ENCODE peak calls at places on chromosomes 11 and 22, in ten cellular contexts. V is mesendoderm, A is PC-9, H is IMR-90, R is astrocyte, O is fibroblast of lung, Y is hepatocyte, E is neuronal stem cell, L is A549, P is endothelial cell of umbilical vein. X is an unnamed sample.

GRCh38 chr11:59138643-59139042 is 4.0 kb upstream of the FAM111A start:
- DNase-seq in H (no peak), L (no peak), V (no peak), E (no peak), Y (no peak), O (no peak), A (no peak), P (peak), R (no peak), X (no peak)

GRCh38 chr11:86574493-86575207 is 97.8 kb downstream of the ME3 start:
- DNase-seq in A (no peak), O (no peak), P (peak), Y (no peak), H (no peak), L (no peak), V (no peak), E (no peak), R (peak), X (no peak)

GRCh38 chr22:43305806-43306205 is 37.4 kb downstream of the SCUBE1 start:
- DNase-seq in O (no peak), E (no peak), Y (no peak), L (no peak), V (no peak), A (no peak), P (no peak), R (no peak), H (no peak), X (no peak)

GRCh38 chr11:3920148-3920852 is 64.8 kb downstream of the STIM1 start:
- DNase-seq in H (peak), E (no peak), A (peak), V (no peak), L (peak), R (peak), O (peak), Y (no peak), P (no peak), X (peak)

GRCh38 chr11:15186146-15186545 is 71.4 kb downstream of the INSC start:
- DNase-seq in L (no peak), Y (no peak), A (no peak), H (no peak), E (no peak), P (no peak), V (no peak), R (no peak), O (peak), X (no peak)

GRCh38 chr11:71284525-71285092 is 32.2 kb upstream of the SHANK2 start:
- DNase-seq in L (no peak), V (no peak), P (no peak), E (no peak), R (no peak), Y (peak), A (peak), H (no peak), O (no peak), X (no peak)

GRCh38 chr11:83734120-83734519 is 448.0 kb upstream of the CCDC90B start:
- DNase-seq in A (no peak), Y (no peak), E (no peak), O (no peak), R (no peak), L (no peak), P (no peak), V (no peak), H (no peak), X (no peak)

GRCh38 chr11:1071571-1072115 is 3.0 kb upstream of the MUC2 start:
- DNase-seq in P (no peak), Y (no peak), H (no peak), L (no peak), R (no peak), A (no peak), E (no peak), O (no peak), V (no peak), X (no peak)

GRCh38 chr11:76189682-76190081 is 16.6 kb downstream of the WNT11 start:
- DNase-seq in E (no peak), R (no peak), Y (no peak), L (no peak), V (no peak), A (no peak), H (no peak), P (no peak), O (no peak), X (no peak)
- H3K4me2 ChIP-seq in E (no peak), R (no peak), Y (no peak), L (no peak), V (no peak), A (no peak), H (no peak), P (no peak), O (no peak), X (no peak)

DNA sequence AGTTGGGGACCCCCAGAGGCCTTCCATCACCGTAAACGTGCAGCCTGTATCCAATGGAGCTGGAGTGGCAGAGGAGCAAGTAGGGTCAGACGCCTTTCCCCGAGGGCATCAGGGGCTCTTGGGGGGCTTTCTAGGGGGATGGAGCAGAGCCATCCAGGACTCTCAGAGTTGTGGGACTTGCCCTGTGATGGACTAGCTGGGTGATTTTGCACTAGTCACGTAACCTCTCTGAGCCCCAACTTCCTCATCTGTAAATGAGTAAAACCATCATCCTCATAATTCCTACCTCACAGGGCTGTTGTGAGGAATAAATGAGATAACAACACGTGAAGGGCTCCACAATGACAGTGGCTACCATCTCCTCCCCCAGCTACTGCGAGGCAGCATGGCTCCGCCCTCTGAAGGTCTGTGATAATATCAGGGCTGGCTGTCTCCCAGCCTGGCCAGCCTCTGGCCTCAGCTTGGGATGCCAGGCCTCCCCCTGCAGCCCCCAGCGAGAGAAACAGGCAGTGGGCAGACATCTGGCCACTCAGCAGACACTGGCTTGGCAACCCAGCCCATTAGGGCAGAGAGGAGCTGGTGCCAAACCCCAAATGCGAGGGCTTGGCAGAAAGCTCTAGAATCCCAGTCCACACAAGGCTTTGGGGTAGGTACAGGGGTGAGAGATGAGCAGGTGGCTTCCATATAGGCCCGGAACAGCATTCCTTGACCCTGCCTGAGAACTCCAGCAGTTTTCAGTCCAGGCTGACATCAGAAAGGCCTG is 6.7 kb downstream of the USP2 start:
- DNase-seq in L (no peak), O (no peak), P (no peak), H (no peak), R (no peak), E (no peak), A (no peak), Y (no peak), V (peak), X (no peak)
- H3K4me2 ChIP-seq in L (no peak), O (peak), P (no peak), H (no peak), R (peak), E (no peak), A (no peak), Y (no peak), V (no peak), X (no peak)

DNA sequence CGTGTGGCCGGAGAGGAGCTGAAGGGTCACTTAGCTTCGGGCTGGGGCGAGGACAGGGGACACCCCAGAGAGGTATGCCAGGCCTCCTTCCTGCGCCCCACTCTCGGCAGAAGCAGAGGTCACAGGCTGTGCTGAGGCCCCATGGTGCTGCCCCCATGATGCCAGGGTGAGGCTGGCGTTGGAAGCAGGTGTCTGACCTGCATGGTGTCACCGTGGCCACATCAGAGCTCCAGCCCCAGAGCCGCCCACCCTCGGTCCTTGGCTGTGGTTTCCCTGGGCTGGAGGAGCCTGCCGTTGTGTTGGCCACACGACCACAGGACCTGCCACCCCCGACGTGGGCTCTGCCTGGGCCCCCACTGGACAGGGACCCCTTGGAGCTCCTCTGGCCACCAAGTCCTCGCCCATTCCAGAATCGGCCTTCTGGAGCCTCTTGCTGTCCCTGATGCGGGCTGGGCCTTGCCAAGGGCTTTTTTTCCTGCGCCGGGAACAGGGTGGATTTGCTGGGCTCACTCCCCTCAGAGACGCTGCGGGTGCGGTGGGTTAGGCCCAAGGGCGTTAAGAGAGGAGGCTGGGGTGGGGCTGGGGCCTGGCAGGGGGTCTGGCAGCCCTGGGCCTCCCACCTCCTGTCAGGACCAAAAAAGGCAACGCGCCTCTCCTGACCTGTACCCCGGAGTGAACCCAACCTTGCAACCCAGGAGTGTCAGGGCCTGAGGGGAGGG is 8.2 kb upstream of the TSSC4 start:
- DNase-seq in Y (no peak), R (no peak), V (no peak), H (no peak), E (no peak), A (no peak), L (no peak), P (no peak), O (no peak), X (no peak)
- H3K4me2 ChIP-seq in Y (no peak), R (no peak), V (no peak), H (no peak), E (no peak), A (no peak), L (no peak), P (no peak), O (no peak), X (no peak)

GRCh38 chr22:45919504-45920286 is 57.3 kb downstream of the WNT7B start:
- DNase-seq in E (no peak), V (no peak), Y (no peak), A (peak), P (no peak), R (no peak), H (no peak), O (no peak), L (no peak), X (no peak)
- H3K4me2 ChIP-seq in E (no peak), V (no peak), Y (no peak), A (peak), P (no peak), R (peak), H (no peak), O (no peak), L (peak), X (no peak)

GRCh38 chr11:75324740-75325139 is 26.7 kb downstream of the ARRB1 start:
- DNase-seq in H (no peak), O (no peak), P (no peak), Y (no peak), V (no peak), E (no peak), A (no peak), R (no peak), L (no peak), X (no peak)

GRCh38 chr11:75326439-75326810 is 25.0 kb downstream of the ARRB1 start:
- DNase-seq in E (no peak), A (no peak), Y (no peak), P (no peak), O (no peak), V (no peak), H (no peak), L (peak), R (no peak), X (no peak)

GRCh38 chr11:75330279-75330678 is 21.2 kb downstream of the ARRB1 start:
- DNase-seq in L (no peak), P (peak), O (peak), V (no peak), Y (peak), E (no peak), R (no peak), H (peak), A (no peak), X (no peak)

GRCh38 chr11:75325713-75326438 is 25.6 kb downstream of the ARRB1 start:
- DNase-seq in V (peak), L (peak), Y (peak), A (peak), R (peak), E (no peak), H (peak), O (peak), P (peak), X (no peak)

GRCh38 chr11:75328426-75329277 is 22.8 kb downstream of the ARRB1 start:
- DNase-seq in R (peak), O (peak), P (peak), A (peak), V (peak), E (peak), H (peak), L (peak), Y (peak), X (peak)
- H3K4me2 ChIP-seq in R (no peak), O (peak), P (no peak), A (peak), V (no peak), E (no peak), H (no peak), L (peak), Y (peak), X (peak)

GRCh38 chr11:78074756-78075155 is 4.9 kb downstream of the NDUFC2 start:
- DNase-seq in A (no peak), L (no peak), H (no peak), R (no peak), Y (no peak), O (no peak), E (no peak), V (no peak), P (no peak), X (no peak)

GRCh38 chr11:78078218-78079167 is 1.2 kb downstream of the NDUFC2 start:
- DNase-seq in L (no peak), R (no peak), P (no peak), Y (no peak), A (no peak), H (no peak), O (no peak), E (no peak), V (no peak), X (no peak)

GRCh38 chr11:78080084-78080817 is 589 bp upstream of the NDUFC2 start:
- DNase-seq in L (no peak), A (no peak), Y (no peak), R (no peak), H (no peak), E (no peak), O (no peak), V (no peak), P (no peak), X (no peak)

GRCh38 chr11:78079232-78080083 is at the start of gene NDUFC2:
- DNase-seq in L (peak), O (peak), Y (peak), E (peak), A (peak), H (peak), V (peak), R (peak), P (peak), X (peak)

DNA sequence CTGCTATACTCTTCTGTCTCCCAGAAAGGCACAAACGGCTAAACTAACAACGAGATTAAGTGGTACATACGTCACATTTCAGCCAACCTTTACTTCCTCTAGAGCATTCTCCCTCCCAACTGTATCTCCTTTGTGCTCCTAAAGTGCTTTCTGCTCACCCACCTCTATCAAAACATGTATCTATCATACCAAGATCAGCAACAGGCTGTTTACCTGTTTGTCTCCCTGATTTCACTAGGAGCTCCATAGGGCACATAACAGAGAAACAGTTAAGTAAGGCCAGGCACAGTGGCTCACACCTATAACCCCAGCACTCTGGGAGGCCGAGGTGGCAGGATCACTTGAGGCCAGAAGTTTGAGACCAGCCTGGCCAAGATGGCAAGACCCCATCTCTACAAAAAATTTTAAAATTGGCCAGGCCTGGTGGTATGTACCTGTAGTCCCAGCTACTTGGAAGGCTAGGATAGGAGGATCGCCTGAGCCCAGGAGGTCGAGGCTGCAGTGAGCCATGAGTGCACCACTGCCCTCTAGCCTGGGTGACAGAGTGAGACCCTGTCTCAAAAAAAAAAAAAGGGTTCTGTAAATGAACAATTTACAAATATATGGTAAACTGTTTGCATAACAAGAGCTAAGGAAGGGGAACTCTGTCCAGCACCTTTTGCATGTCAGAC is 2.8 kb downstream of the NDUFC2 start:
- DNase-seq in O (no peak), A (no peak), R (no peak), Y (no peak), P (no peak), H (no peak), V (no peak), E (no peak), L (no peak), X (no peak)
- H3K4me2 ChIP-seq in O (peak), A (peak), R (peak), Y (peak), P (no peak), H (no peak), V (no peak), E (no peak), L (no peak), X (peak)

GRCh38 chr11:118151421-118151820 is 1.2 kb downstream of the SCN4B start:
- DNase-seq in Y (no peak), V (no peak), P (no peak), E (no peak), H (peak), L (no peak), O (no peak), R (peak), A (no peak), X (no peak)
- H3K4me2 ChIP-seq in Y (peak), V (no peak), P (no peak), E (no peak), H (no peak), L (no peak), O (no peak), R (peak), A (no peak), X (no peak)

GRCh38 chr22:24400726-24401596 is 26.4 kb upstream of the ADORA2A start:
- DNase-seq in A (no peak), V (no peak), H (peak), R (peak), P (no peak), O (peak), Y (no peak), E (no peak), L (no peak), X (peak)
- H3K4me2 ChIP-seq in A (peak), V (no peak), H (peak), R (peak), P (peak), O (peak), Y (peak), E (no peak), L (no peak), X (peak)

X was measured in GM12878.